ENCODE peak calls at places on chromosomes 7 and 10, in ten cellular contexts. One of them, this sample, is unnamed.
A peak's percentile ranks its signal among the peaks of the same experiment; 100 is the strongest.

GRCh38 chr10:76738991-76739390 is 898.6 kb downstream of the KCNMA1 start:
- DNase-seq in fibroblast of pulmonary artery: no peak
- DNase-seq in nucleus accumbens: no peak
- DNase-seq in right cardiac atrium: no peak
- DNase-seq in activated T-cell treated with anti-CD3 and anti-CD28 coated beads, Interleukin-2, amount 50 U/mL, for 48 hours: no peak
- DNase-seq in CD4-positive, alpha-beta T cell: no peak
- DNase-seq in tibial nerve: no peak
- DNase-seq in AG04450: no peak
- DNase-seq in HuH-7.5: no peak
- DNase-seq in uterus: no peak
- DNase-seq in this sample: no peak

GRCh38 chr7:87875151-87876039 is 765 bp downstream of the SLC25A40 start:
- DNase-seq in activated T-cell treated with anti-CD3 and anti-CD28 coated beads, Interleukin-2, amount 50 U/mL, for 48 hours: no peak
- DNase-seq in tibial nerve: no peak
- DNase-seq in CD4-positive, alpha-beta T cell: no peak
- DNase-seq in fibroblast of pulmonary artery: no peak
- DNase-seq in AG04450: no peak
- DNase-seq in uterus: no peak
- DNase-seq in nucleus accumbens: no peak
- DNase-seq in HuH-7.5: peak; percentile 19
- DNase-seq in right cardiac atrium: no peak
- DNase-seq in this sample: no peak

GRCh38 chr7:30912454-30912985 is 867 bp downstream of the AQP1 start:
- DNase-seq in activated T-cell treated with anti-CD3 and anti-CD28 coated beads, Interleukin-2, amount 50 U/mL, for 48 hours: no peak
- DNase-seq in AG04450: no peak
- DNase-seq in uterus: no peak
- DNase-seq in right cardiac atrium: no peak
- DNase-seq in CD4-positive, alpha-beta T cell: no peak
- DNase-seq in HuH-7.5: no peak
- DNase-seq in tibial nerve: no peak
- DNase-seq in nucleus accumbens: no peak
- DNase-seq in fibroblast of pulmonary artery: no peak
- DNase-seq in this sample: no peak

GRCh38 chr7:134755422-134756022 is 23.9 kb upstream of the CALD1 start:
- DNase-seq in uterus: no peak
- DNase-seq in fibroblast of pulmonary artery: peak; percentile 57
- DNase-seq in CD4-positive, alpha-beta T cell: peak; percentile 31
- DNase-seq in HuH-7.5: no peak
- DNase-seq in activated T-cell treated with anti-CD3 and anti-CD28 coated beads, Interleukin-2, amount 50 U/mL, for 48 hours: peak; percentile 56
- DNase-seq in right cardiac atrium: peak; percentile 21
- DNase-seq in AG04450: no peak
- DNase-seq in nucleus accumbens: no peak
- DNase-seq in tibial nerve: no peak
- DNase-seq in this sample: no peak

GRCh38 chr7:23928391-23928790 is 218.4 kb downstream of the STK31 start:
- DNase-seq in uterus: no peak
- DNase-seq in activated T-cell treated with anti-CD3 and anti-CD28 coated beads, Interleukin-2, amount 50 U/mL, for 48 hours: no peak
- DNase-seq in nucleus accumbens: no peak
- DNase-seq in AG04450: no peak
- DNase-seq in tibial nerve: no peak
- DNase-seq in right cardiac atrium: no peak
- DNase-seq in CD4-positive, alpha-beta T cell: no peak
- DNase-seq in HuH-7.5: no peak
- DNase-seq in fibroblast of pulmonary artery: no peak
- DNase-seq in this sample: no peak

GRCh38 chr10:82091413-82091812 is 216.4 kb downstream of the NRG3 start:
- DNase-seq in HuH-7.5: no peak
- DNase-seq in right cardiac atrium: no peak
- DNase-seq in nucleus accumbens: no peak
- DNase-seq in activated T-cell treated with anti-CD3 and anti-CD28 coated beads, Interleukin-2, amount 50 U/mL, for 48 hours: no peak
- DNase-seq in CD4-positive, alpha-beta T cell: no peak
- DNase-seq in uterus: no peak
- DNase-seq in fibroblast of pulmonary artery: no peak
- DNase-seq in tibial nerve: no peak
- DNase-seq in AG04450: no peak
- DNase-seq in this sample: no peak

GRCh38 chr10:129531195-129531968 is 64.3 kb downstream of the MGMT start:
- DNase-seq in CD4-positive, alpha-beta T cell: no peak
- DNase-seq in nucleus accumbens: no peak
- DNase-seq in tibial nerve: no peak
- DNase-seq in activated T-cell treated with anti-CD3 and anti-CD28 coated beads, Interleukin-2, amount 50 U/mL, for 48 hours: no peak
- DNase-seq in uterus: no peak
- DNase-seq in HuH-7.5: no peak
- DNase-seq in AG04450: peak; percentile 8
- DNase-seq in right cardiac atrium: no peak
- DNase-seq in fibroblast of pulmonary artery: peak; percentile 65
- DNase-seq in this sample: no peak

GRCh38 chr10:62414359-62414758 is 40.2 kb downstream of the ZNF365 start:
- DNase-seq in uterus: no peak
- DNase-seq in right cardiac atrium: no peak
- DNase-seq in AG04450: no peak
- DNase-seq in nucleus accumbens: no peak
- DNase-seq in HuH-7.5: no peak
- DNase-seq in fibroblast of pulmonary artery: no peak
- DNase-seq in tibial nerve: no peak
- DNase-seq in CD4-positive, alpha-beta T cell: no peak
- DNase-seq in activated T-cell treated with anti-CD3 and anti-CD28 coated beads, Interleukin-2, amount 50 U/mL, for 48 hours: no peak
- DNase-seq in this sample: no peak

GRCh38 chr10:80397014-80397413 is 11.3 kb upstream of the PRXL2A start:
- DNase-seq in nucleus accumbens: no peak
- DNase-seq in right cardiac atrium: no peak
- DNase-seq in CD4-positive, alpha-beta T cell: no peak
- DNase-seq in tibial nerve: no peak
- DNase-seq in AG04450: no peak
- DNase-seq in uterus: no peak
- DNase-seq in activated T-cell treated with anti-CD3 and anti-CD28 coated beads, Interleukin-2, amount 50 U/mL, for 48 hours: no peak
- DNase-seq in fibroblast of pulmonary artery: no peak
- DNase-seq in HuH-7.5: no peak
- DNase-seq in this sample: no peak

GRCh38 chr10:49309691-49310371 is 10.9 kb downstream of the C10orf71 start:
- DNase-seq in tibial nerve: no peak
- DNase-seq in AG04450: no peak
- DNase-seq in activated T-cell treated with anti-CD3 and anti-CD28 coated beads, Interleukin-2, amount 50 U/mL, for 48 hours: peak; percentile 30
- DNase-seq in uterus: no peak
- DNase-seq in fibroblast of pulmonary artery: no peak
- DNase-seq in CD4-positive, alpha-beta T cell: no peak
- DNase-seq in HuH-7.5: no peak
- DNase-seq in right cardiac atrium: no peak
- DNase-seq in nucleus accumbens: no peak
- DNase-seq in this sample: peak; percentile 24

GRCh38 chr10:124106241-124106905 is 13.0 kb upstream of the CHST15 start:
- DNase-seq in AG04450: peak; percentile 48
- DNase-seq in HuH-7.5: no peak
- DNase-seq in nucleus accumbens: no peak
- DNase-seq in right cardiac atrium: peak; percentile 58
- DNase-seq in activated T-cell treated with anti-CD3 and anti-CD28 coated beads, Interleukin-2, amount 50 U/mL, for 48 hours: no peak
- DNase-seq in tibial nerve: peak; percentile 63
- DNase-seq in uterus: peak; percentile 87
- DNase-seq in fibroblast of pulmonary artery: peak; percentile 90
- DNase-seq in CD4-positive, alpha-beta T cell: no peak
- DNase-seq in this sample: no peak